ENCODE peak calls at places on chromosomes 12 and 14, in four cellular contexts. R is upper lobe of right lung, V is spleen, Q is fibroblast of lung. A is an unnamed sample.

GRCh38 chr12:79548525-79548924 is 142.2 kb downstream of the PAWR start:
- DNase-seq in R (no peak), V (no peak), Q (no peak), A (no peak)

GRCh38 chr14:80536456-80536855 is 325.2 kb upstream of the DIO2 start:
- DNase-seq in Q (peak), V (no peak), R (no peak), A (no peak)

GRCh38 chr14:89137514-89138163 is 279.4 kb downstream of the FOXN3 start:
- DNase-seq in V (no peak), Q (peak), R (peak), A (peak)

GRCh38 chr14:74604896-74605295 is 7.1 kb downstream of the LTBP2 start:
- DNase-seq in R (no peak), Q (peak), V (no peak), A (no peak)

GRCh38 chr14:29536886-29537511 is 390.6 kb downstream of the PRKD1 start:
- DNase-seq in R (no peak), V (no peak), Q (peak), A (peak)

GRCh38 chr12:1616233-1617066 is 12.6 kb upstream of the WNT5B start:
- DNase-seq in Q (no peak), R (no peak), V (no peak), A (no peak)

GRCh38 chr12:46771268-46771837 is 54.4 kb downstream of the SLC38A4 start:
- DNase-seq in Q (no peak), R (no peak), V (no peak), A (peak)

GRCh38 chr12:25135531-25136154 is 59.3 kb downstream of the DNAI7 start:
- DNase-seq in R (no peak), V (no peak), Q (no peak), A (no peak)

GRCh38 chr14:39739796-39740195 is 307.6 kb upstream of the FBXO33 start:
- DNase-seq in Q (no peak), V (no peak), R (peak), A (no peak)

GRCh38 chr14:50501642-50502041 is 30.7 kb downstream of the MAP4K5 start:
- DNase-seq in V (no peak), Q (peak), R (no peak), A (peak)

GRCh38 chr12:48286665-48287064 is 64.1 kb downstream of the ZNF641 start:
- DNase-seq in Q (no peak), R (no peak), V (no peak), A (peak)

GRCh38 chr12:24903305-24904088 is 45.4 kb downstream of the BCAT1 start:
- DNase-seq in Q (peak), R (no peak), V (no peak), A (no peak)

GRCh38 chr12:4143909-4144308 is 129.7 kb upstream of the CCND2 start:
- DNase-seq in Q (no peak), V (no peak), R (no peak), A (no peak)

GRCh38 chr14:69204753-69205152 is 13.5 kb downstream of the EXD2 start:
- DNase-seq in Q (no peak), R (no peak), V (no peak), A (no peak)

GRCh38 chr12:94099191-94099983 is 49.0 kb upstream of the PLXNC1 start:
- DNase-seq in R (no peak), V (no peak), Q (peak), A (no peak)

GRCh38 chr12:76413121-76413520 is 64.9 kb upstream of the BBS10 start:
- DNase-seq in V (no peak), Q (no peak), R (no peak), A (no peak)

GRCh38 chr12:111405856-111406473 is at the start of gene SH2B3:
- DNase-seq in Q (peak), V (no peak), R (no peak), A (no peak)

GRCh38 chr14:72576258-72576657 is 317.6 kb downstream of the DPF3 start:
- DNase-seq in R (no peak), V (no peak), Q (no peak), A (peak)

GRCh38 chr12:3279832-3280231 is 202.7 kb downstream of the TSPAN9 start:
- DNase-seq in R (no peak), V (no peak), Q (no peak), A (no peak)

GRCh38 chr14:102927346-102927877 is 4.9 kb downstream of the AMN start:
- DNase-seq in Q (no peak), V (no peak), R (peak), A (no peak)

GRCh38 chr14:52307376-52307775 is 6.7 kb upstream of the PTGER2 start:
- DNase-seq in V (no peak), R (no peak), Q (no peak), A (no peak)

GRCh38 chr14:52307870-52308269 is 6.2 kb upstream of the PTGER2 start:
- DNase-seq in V (no peak), Q (no peak), R (no peak), A (no peak)

GRCh38 chr14:52299692-52300278 is 14.3 kb upstream of the PTGER2 start:
- DNase-seq in R (no peak), Q (peak), V (no peak), A (peak)

GRCh38 chr14:52304248-52304904 is 9.7 kb upstream of the PTGER2 start:
- DNase-seq in V (no peak), Q (peak), R (no peak), A (no peak)

DNA sequence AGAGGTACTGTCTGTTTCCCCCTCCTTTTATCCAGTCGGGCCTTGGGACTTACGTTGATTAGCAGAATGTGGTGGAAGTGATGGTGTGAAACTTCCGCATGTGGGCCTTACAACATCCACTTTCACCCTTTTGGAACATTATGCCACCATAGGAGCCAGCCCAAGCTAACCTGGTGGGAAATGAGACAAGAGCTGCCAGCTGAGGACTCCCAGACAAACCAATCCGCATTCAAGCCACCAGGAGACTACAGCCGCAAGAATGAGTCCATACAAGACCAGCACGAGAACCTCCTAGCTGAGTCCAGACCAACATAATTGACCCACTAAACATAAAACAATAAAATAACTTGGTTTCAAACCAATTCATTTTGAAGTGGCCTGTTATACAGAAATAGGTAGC is 9.1 kb upstream of the PTGER2 start:
- DNase-seq in R (no peak), V (no peak), Q (no peak), A (no peak)
- H3K4me3 ChIP-seq in R (no peak), V (no peak), Q (no peak), A (no peak)

DNA sequence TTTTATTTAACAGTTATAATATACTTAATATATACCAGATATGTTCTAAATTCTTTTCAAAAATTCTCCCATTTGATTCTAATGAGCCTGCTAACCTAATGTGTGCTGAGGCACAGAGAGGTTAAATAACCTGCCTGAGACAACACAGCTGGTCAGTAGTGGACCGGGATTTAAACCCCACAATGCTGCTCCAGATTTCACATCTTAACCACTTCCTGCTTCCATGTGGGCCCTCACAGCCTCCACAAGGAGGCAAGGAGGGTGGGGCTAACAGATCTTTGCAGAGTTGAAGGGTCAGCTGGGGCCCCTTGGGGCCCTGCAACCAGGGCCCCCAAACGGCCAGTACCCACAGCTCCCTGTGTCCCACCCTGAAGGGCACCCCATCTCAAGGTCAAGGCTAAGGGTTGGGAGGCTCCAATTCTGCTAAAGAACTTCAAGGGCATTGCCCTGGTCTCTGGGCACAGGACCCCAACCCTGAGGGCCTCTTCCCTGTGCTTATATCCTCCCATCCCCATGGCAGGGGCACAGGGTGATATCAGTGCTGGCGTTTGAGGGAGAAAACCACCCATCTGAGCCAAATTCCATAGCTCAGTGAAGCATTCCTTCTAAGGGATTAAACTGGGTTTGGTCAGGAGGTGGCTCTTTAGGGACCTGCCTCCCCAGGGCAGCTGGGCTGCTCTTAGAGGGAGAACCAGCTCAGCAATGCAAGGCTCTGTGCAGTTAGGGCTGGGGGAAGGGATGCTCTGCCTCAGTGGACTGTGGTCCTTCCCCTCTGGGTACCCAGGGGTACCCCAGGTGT is 2.2 kb downstream of the KRT80 start:
- DNase-seq in R (no peak), Q (no peak), V (no peak), A (peak)
- TF ChIP-seq CTCF in R (no peak), Q (no peak), V (no peak), A (no peak)

DNA sequence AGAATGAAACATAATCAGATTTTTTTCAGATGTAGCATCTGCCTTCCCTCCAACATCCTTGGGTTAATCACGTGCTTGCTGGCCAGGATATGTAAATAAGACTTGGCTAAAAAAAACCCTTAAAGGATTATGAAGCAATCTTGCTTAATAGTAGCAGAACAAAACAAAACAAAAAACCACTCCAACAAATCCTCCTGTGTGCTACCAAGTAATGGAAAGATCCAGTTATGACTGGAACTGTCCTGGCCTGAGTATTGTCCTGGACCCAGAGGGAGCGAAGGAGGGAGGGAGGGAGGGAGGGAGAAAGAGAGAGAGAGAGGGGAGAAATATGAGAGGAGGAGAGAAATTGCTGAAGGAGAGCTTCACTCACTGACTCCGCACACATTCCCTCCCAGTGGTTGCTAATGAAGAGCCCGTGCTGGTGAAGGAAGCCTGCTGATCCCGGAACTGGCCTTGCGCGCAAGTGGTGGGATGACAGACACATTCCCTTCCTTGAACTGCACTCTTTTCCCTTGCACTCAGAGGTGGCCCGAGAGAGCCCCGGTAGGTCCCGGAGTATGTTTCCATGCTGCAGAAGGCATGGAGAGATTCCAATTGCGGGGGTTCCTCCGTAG is 57.2 kb downstream of the HMGA2 start:
- DNase-seq in R (no peak), V (no peak), Q (peak), A (peak)
- H3K4me3 ChIP-seq in R (peak), V (no peak), Q (peak), A (peak)

GRCh38 chr12:65300679-65301349 is 22.3 kb downstream of the MSRB3 start:
- DNase-seq in V (no peak), R (no peak), Q (peak), A (peak)
- TF ChIP-seq CTCF in V (no peak), R (peak), Q (peak), A (peak)

GRCh38 chr12:9756756-9757155 is 3.9 kb downstream of the CD69 start:
- DNase-seq in R (no peak), Q (no peak), V (no peak), A (no peak)

GRCh38 chr12:9756174-9756573 is 4.5 kb downstream of the CD69 start:
- DNase-seq in V (no peak), R (no peak), Q (no peak), A (no peak)

GRCh38 chr12:9757433-9758025 is 3.2 kb downstream of the CD69 start:
- DNase-seq in V (no peak), Q (no peak), R (no peak), A (no peak)

GRCh38 chr12:9759680-9760592 is 765 bp downstream of the CD69 start:
- DNase-seq in V (no peak), R (no peak), Q (no peak), A (no peak)

DNA sequence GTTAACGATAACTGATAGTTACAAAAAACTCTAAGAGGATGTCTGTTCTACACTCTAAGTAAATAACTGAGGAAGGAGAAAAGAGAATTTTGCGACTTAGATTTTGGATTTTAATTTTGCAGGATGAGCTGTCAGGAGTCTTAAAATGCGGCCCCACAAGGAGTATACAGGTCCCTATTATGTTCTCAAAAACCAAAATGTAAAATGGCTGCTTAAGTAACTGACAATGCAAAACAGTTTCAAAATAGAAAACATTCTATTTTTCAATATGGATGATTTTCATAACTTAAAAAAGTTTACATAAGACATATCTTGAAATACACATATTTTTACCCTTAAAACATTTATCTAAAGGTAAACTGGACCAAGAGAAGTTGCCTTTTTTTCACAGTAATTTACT is 2.6 kb downstream of the CD69 start:
- DNase-seq in R (no peak), Q (no peak), V (no peak), A (no peak)
- H3K4me3 ChIP-seq in R (peak), Q (no peak), V (peak), A (no peak)

GRCh38 chr14:30681752-30682355 is 59.7 kb downstream of the SCFD1 start:
- DNase-seq in V (no peak), R (no peak), Q (peak), A (peak)
- TF ChIP-seq CTCF in V (no peak), R (peak), Q (peak), A (peak)

GRCh38 chr12:57835366-57836288 is 10.9 kb downstream of the CTDSP2 start:
- DNase-seq in Q (no peak), R (no peak), V (no peak), A (no peak)

GRCh38 chr12:57834086-57834876 is 12.2 kb downstream of the CTDSP2 start:
- DNase-seq in V (no peak), R (no peak), Q (no peak), A (no peak)

GRCh38 chr12:57837779-57838562 is 8.6 kb downstream of the CTDSP2 start:
- DNase-seq in Q (peak), V (no peak), R (peak), A (peak)

GRCh38 chr12:57838594-57839302 is 7.8 kb downstream of the CTDSP2 start:
- DNase-seq in Q (no peak), V (no peak), R (no peak), A (peak)

GRCh38 chr12:57836442-57837375 is 9.8 kb downstream of the CTDSP2 start:
- DNase-seq in V (no peak), R (peak), Q (peak), A (peak)
- H3K4me3 ChIP-seq in V (no peak), R (peak), Q (peak), A (peak)

A was measured in fibroblast of pulmonary artery.